ENCODE peak calls at places on chromosomes 5 and 9, in eight cellular contexts. D is IMR-90, R is adrenal gland, Z is stomach, C is esophagus squamous epithelium, Q is GM12892, V is lower leg skin, M is uterus. U is an unnamed sample.

GRCh38 chr9:96169488-96169887 is 132.5 kb downstream of the HSD17B3 start:
- DNase-seq in V (no peak), C (no peak), Q (no peak), R (peak), D (peak), M (no peak), Z (peak), U (peak)

GRCh38 chr9:16553869-16554540 is 316.5 kb downstream of the BNC2 start:
- DNase-seq in Q (no peak), R (no peak), C (no peak), D (peak), Z (no peak), V (no peak), M (no peak), U (no peak)

GRCh38 chr5:10863763-10864383 is 102.8 kb upstream of the DAP start:
- DNase-seq in C (no peak), Q (peak), R (peak), M (no peak), V (peak), Z (peak), D (peak), U (no peak)

GRCh38 chr9:69003051-69003450 is 10.9 kb downstream of the PRKACG start:
- DNase-seq in Z (no peak), Q (no peak), V (no peak), M (no peak), D (no peak), C (no peak), R (no peak), U (no peak)

GRCh38 chr5:170139786-170140335 is 34.2 kb downstream of the FOXI1 start:
- DNase-seq in Z (no peak), C (no peak), D (no peak), V (no peak), R (no peak), M (no peak), Q (no peak), U (no peak)

GRCh38 chr5:41071975-41072374 is 833 bp upstream of the MROH2B start:
- DNase-seq in D (peak), Q (no peak), R (no peak), Z (no peak), M (no peak), C (no peak), V (no peak), U (no peak)

GRCh38 chr9:90105793-90106192 is 501.0 kb downstream of the GADD45G start:
- DNase-seq in Q (no peak), R (no peak), V (no peak), M (no peak), C (no peak), Z (no peak), D (no peak), U (no peak)

GRCh38 chr5:116942622-116943021 is 368.0 kb upstream of the SEMA6A start:
- DNase-seq in D (no peak), C (no peak), R (no peak), Z (no peak), M (no peak), Q (no peak), V (no peak), U (no peak)

GRCh38 chr9:114894801-114895433 is 35.5 kb downstream of the TNFSF8 start:
- DNase-seq in Z (no peak), C (no peak), Q (no peak), V (no peak), D (peak), M (no peak), R (no peak), U (peak)

GRCh38 chr5:167245871-167246270 is 1045.6 kb upstream of the WWC1 start:
- DNase-seq in C (no peak), Q (no peak), R (no peak), D (no peak), V (no peak), Z (no peak), M (no peak), U (no peak)

GRCh38 chr9:137294091-137294683 is 7.9 kb downstream of the NRARP start:
- DNase-seq in D (peak), R (no peak), V (no peak), M (no peak), Z (peak), Q (no peak), C (no peak), U (peak)

GRCh38 chr5:95884021-95884333 is 61.5 kb upstream of the GLRX start:
- DNase-seq in V (no peak), M (no peak), R (no peak), D (peak), C (no peak), Z (no peak), Q (no peak), U (no peak)

GRCh38 chr9:96025995-96026572 is 150.6 kb downstream of the ERCC6L2 start:
- DNase-seq in Q (peak), R (no peak), V (no peak), D (no peak), C (no peak), Z (no peak), M (no peak), U (no peak)

GRCh38 chr9:691825-692363 is 149.6 kb upstream of the DMRT1 start:
- DNase-seq in Z (no peak), R (no peak), M (no peak), V (no peak), C (no peak), Q (no peak), D (no peak), U (no peak)

GRCh38 chr5:168679515-168679920 is 100.3 kb upstream of the PANK3 start:
- DNase-seq in Q (peak), R (peak), Z (peak), D (peak), V (peak), M (peak), C (no peak), U (peak)

GRCh38 chr9:32264171-32264862 is 120.1 kb upstream of the ACO1 start:
- DNase-seq in R (no peak), V (no peak), Q (no peak), Z (no peak), C (no peak), M (peak), D (peak), U (no peak)

GRCh38 chr9:36136894-36137391 is 410 bp downstream of the GLIPR2 start:
- DNase-seq in Q (no peak), Z (no peak), D (no peak), M (no peak), V (no peak), R (no peak), C (no peak), U (peak)

GRCh38 chr5:146079695-146080361 is 25.5 kb downstream of the PLAC8L1 start:
- DNase-seq in Q (no peak), R (no peak), C (no peak), Z (no peak), D (peak), M (no peak), V (no peak), U (no peak)

GRCh38 chr9:133463864-133464615 is 4.3 kb downstream of the CACFD1 start:
- DNase-seq in C (no peak), Q (no peak), Z (no peak), M (no peak), D (no peak), R (no peak), V (no peak), U (no peak)

DNA sequence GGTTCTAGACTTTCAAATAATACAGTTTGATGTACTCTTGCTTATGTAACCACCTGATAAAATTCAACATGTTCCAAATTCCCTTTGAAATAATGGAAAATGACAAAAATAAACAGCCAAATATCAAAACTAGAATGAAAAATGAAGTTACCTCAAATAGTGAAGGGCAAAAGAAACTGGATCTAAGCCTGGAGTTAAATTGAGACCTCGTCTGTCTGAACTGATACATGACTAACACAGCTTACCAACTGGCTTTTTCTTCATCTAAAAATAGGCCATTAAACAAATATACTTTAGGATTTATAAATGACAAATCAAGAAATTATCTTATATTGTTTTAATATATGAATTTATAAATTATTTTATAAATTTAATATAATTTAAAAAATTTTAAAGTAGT is 12.1 kb upstream of the CAAP1 start:
- DNase-seq in C (no peak), Z (no peak), V (no peak), D (no peak), M (no peak), Q (no peak), R (no peak), U (no peak)
- TF ChIP-seq POLR2A in C (no peak), Z (no peak), V (no peak), D (no peak), M (no peak), Q (no peak), R (no peak), U (no peak)

DNA sequence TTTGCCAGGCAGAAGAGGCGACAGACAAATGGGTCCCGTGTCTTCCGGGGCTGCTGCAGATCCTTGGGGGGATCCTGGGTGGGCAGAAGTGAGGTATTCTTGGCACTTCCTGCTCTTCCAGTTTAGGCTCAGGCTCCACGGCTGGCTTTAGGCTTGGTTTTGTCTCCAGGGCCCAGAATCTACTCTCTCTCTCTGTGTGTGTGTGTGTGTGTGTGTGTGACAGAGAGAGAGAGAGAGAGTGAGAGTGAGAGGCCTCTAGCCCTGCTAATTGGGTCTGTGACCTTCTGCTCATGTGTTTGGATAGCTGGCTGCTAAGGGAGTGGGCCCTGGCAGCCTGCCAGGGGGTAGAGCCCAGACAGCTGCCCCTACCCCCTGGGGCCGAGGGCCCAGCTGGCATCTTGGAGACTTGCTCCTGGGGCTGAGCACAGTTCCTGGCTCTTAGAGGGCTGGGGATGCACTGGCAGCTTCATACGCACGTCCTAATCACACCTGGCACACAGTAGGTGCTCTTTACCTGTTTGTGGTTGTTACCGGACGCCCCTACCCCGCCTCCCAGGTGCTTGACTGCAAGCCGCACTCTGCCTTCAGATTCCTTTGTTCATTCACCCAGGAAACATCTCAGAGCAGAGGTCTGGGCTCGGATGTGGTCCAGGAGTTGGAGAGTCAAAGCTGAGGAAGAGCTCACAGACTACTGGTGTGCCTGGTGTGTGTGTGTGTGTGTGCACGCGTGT is 39.4 kb downstream of the CRB2 start:
- DNase-seq in V (no peak), Z (no peak), D (no peak), C (no peak), R (no peak), Q (no peak), M (no peak), U (no peak)
- TF ChIP-seq POLR2A in V (no peak), Z (no peak), D (no peak), C (no peak), R (no peak), Q (no peak), M (no peak), U (no peak)

DNA sequence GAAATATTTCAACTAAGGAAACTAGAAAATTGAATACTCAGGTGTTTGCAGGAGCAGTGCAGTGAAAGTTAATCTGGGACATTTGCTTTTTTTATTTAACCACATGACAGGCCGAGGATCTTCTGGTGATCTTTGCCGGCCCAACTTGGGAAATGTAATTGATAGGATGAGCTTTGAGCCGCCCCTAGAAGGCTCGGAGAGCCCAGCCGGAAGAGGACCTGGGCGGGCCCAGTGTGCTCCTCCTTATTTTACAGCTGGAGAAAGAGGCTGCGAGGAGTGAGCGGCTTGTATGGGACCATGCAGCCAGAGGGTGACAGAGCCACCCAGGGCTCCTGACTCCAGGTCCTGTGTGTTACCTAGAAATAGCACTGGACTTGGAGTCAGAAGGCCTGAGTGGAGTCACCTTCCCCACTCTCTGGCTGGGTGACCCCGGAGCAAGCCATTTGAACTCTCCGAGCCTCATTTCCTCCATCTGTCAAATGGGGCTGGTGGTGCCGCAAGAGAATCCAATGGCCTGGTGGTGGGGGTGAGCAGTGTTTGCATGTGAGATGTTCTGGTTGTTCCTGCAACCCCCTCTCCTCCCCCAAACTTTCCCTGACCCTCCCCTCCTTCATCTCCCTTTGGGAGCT is 2.5 kb downstream of the PPARGC1B start:
- DNase-seq in C (no peak), V (no peak), Q (no peak), D (no peak), M (peak), Z (no peak), R (no peak), U (peak)
- TF ChIP-seq POLR2A in C (no peak), V (no peak), Q (no peak), D (no peak), M (no peak), Z (no peak), R (no peak), U (no peak)

DNA sequence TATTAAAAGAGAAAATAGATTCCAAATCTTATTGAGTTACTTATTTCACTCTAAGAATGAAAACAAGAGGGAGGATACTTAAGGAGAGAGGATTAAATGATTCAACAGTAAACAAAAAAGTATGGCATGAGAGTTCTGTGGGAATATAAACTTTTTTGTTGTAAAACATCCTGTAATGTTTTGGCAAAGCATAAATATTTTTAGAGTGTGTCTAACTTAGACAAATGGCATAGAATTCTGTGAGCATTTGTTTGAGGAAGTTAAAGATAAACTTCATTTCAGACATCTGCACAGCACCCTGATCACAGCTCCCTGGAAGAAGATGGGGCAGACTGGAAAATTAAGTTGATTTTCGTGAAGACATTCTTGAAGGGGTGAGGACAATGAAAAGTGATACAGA is 246.8 kb upstream of the HAPLN1 start:
- DNase-seq in R (no peak), Q (no peak), C (no peak), D (peak), V (no peak), M (no peak), Z (no peak), U (no peak)
- TF ChIP-seq POLR2A in R (no peak), Q (no peak), C (no peak), D (no peak), V (no peak), M (no peak), Z (no peak), U (no peak)

GRCh38 chr9:131709741-131710499 is 30.0 kb downstream of the RAPGEF1 start:
- DNase-seq in V (no peak), R (no peak), Q (peak), D (peak), M (no peak), C (no peak), Z (no peak), U (no peak)
- TF ChIP-seq POLR2A in V (no peak), R (no peak), Q (no peak), D (no peak), M (no peak), C (no peak), Z (no peak), U (peak)

DNA sequence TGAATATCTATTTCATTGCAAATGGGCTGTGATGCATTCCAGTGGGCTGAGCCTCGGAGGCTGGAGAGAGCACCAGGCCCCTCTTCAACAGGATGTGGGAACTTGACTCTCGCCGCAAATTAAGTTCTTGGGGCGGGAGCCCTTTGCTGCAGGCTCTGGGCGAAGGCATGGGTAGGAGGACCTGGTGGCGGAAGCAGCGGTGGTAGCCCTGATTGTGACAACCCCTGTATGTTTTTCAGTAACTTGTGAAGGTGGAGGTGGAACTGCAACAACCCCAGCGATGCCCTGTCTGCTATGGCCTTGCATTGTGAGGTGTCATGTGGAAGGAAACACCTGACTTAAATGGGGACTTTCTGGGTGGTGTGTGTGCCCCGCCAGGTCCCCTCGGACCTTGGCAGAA is 9.4 kb downstream of the FYB1 start:
- DNase-seq in Q (no peak), C (no peak), M (no peak), Z (peak), R (no peak), D (no peak), V (no peak), U (no peak)
- TF ChIP-seq POLR2A in Q (no peak), C (peak), M (no peak), Z (no peak), R (no peak), D (no peak), V (no peak), U (no peak)

GRCh38 chr9:93134018-93134739 is at the start of gene NINJ1:
- DNase-seq in C (no peak), D (peak), V (no peak), Z (peak), Q (peak), M (peak), R (peak), U (peak)

GRCh38 chr9:93132946-93133640 is 958 bp downstream of the NINJ1 start:
- DNase-seq in R (peak), D (no peak), C (no peak), Z (no peak), Q (no peak), V (no peak), M (peak), U (no peak)

GRCh38 chr9:93134740-93135444 is 841 bp upstream of the NINJ1 start:
- DNase-seq in Z (no peak), R (no peak), C (no peak), D (peak), V (no peak), M (no peak), Q (no peak), U (no peak)

GRCh38 chr9:93132287-93132927 is 1.6 kb downstream of the NINJ1 start:
- DNase-seq in D (no peak), Z (peak), M (peak), Q (no peak), V (peak), R (peak), C (no peak), U (peak)

GRCh38 chr9:93133641-93134017 is 422 bp downstream of the NINJ1 start:
- DNase-seq in C (no peak), M (peak), R (peak), D (peak), V (no peak), Q (peak), Z (peak), U (peak)
- TF ChIP-seq POLR2A in C (no peak), M (no peak), R (peak), D (peak), V (no peak), Q (no peak), Z (no peak), U (no peak)

U was measured in heart left ventricle.